ENCODE peak calls at places on chromosomes 12 and 14, in nine cellular contexts. O is tibial nerve; W is body of pancreas; G is nephron progenitor cell; J is endothelial cell; H is activated CD8-positive, alpha-beta T cell treated with anti-CD3 and anti-CD28 coated beads for 36 hours; B is B cell; L is omental fat pad; P is astrocyte of the cerebellum. X is an unnamed sample.

GRCh38 chr14:23578560-23579310 is at the start of gene JPH4:
- DNase-seq in W (no peak), G (peak), H (no peak), O (no peak), P (no peak), B (no peak), J (no peak), L (no peak), X (no peak)

GRCh38 chr12:105107497-105108371 is at the start of gene WASHC4:
- DNase-seq in P (peak), B (peak), G (peak), W (peak), H (peak), O (peak), L (peak), J (peak), X (peak)

GRCh38 chr12:66482880-66483279 is 180.6 kb downstream of the HELB start:
- DNase-seq in B (no peak), O (no peak), G (no peak), H (no peak), W (no peak), J (no peak), P (no peak), L (no peak), X (no peak)

GRCh38 chr14:65210118-65210826 is 108.0 kb upstream of the MAX start:
- DNase-seq in H (peak), W (no peak), L (no peak), G (no peak), O (no peak), B (peak), J (no peak), P (no peak), X (no peak)

GRCh38 chr12:121711925-121712461 is 559 bp upstream of the TMEM120B start:
- DNase-seq in J (no peak), B (no peak), W (peak), H (peak), P (no peak), G (peak), O (peak), L (no peak), X (no peak)

GRCh38 chr12:72053604-72054003 is 115.0 kb downstream of the TPH2 start:
- DNase-seq in B (no peak), O (no peak), H (no peak), P (no peak), J (no peak), W (no peak), G (no peak), L (no peak), X (no peak)

GRCh38 chr12:112184056-112184887 is 58.9 kb downstream of the TRAFD1 start:
- DNase-seq in P (no peak), O (no peak), J (no peak), H (no peak), G (no peak), B (no peak), W (no peak), L (no peak), X (no peak)

GRCh38 chr12:72074065-72074464 is 135.4 kb downstream of the TPH2 start:
- DNase-seq in L (no peak), B (no peak), O (no peak), P (no peak), H (no peak), J (no peak), W (no peak), G (no peak), X (no peak)

GRCh38 chr12:15532364-15532977 is 210.2 kb downstream of the PTPRO start:
- DNase-seq in O (peak), W (no peak), B (peak), P (peak), G (peak), H (peak), J (peak), L (no peak), X (no peak)

GRCh38 chr14:73245401-73246325 is 8.4 kb downstream of the PAPLN start:
- DNase-seq in W (no peak), J (no peak), P (no peak), B (peak), L (no peak), H (peak), O (no peak), G (no peak), X (no peak)

GRCh38 chr14:89616425-89617141 is 199.6 kb upstream of the FOXN3 start:
- DNase-seq in J (peak), W (no peak), G (peak), O (no peak), B (peak), H (peak), L (no peak), P (peak), X (no peak)

GRCh38 chr14:93543766-93544165 is 113.0 kb downstream of the UNC79 start:
- DNase-seq in P (no peak), G (no peak), O (no peak), W (no peak), J (no peak), B (no peak), H (no peak), L (no peak), X (no peak)

GRCh38 chr12:44817687-44818086 is 58.4 kb downstream of the NELL2 start:
- DNase-seq in O (no peak), G (no peak), P (no peak), B (no peak), W (no peak), H (peak), J (no peak), L (no peak), X (no peak)

GRCh38 chr12:11580125-11580751 is 69.2 kb upstream of the ETV6 start:
- DNase-seq in J (no peak), G (no peak), O (peak), P (peak), L (no peak), B (no peak), W (no peak), H (no peak), X (no peak)

GRCh38 chr12:30862486-30862885 is 64.1 kb upstream of the TSPAN11 start:
- DNase-seq in G (no peak), B (no peak), H (no peak), O (no peak), W (no peak), P (peak), J (no peak), L (no peak), X (no peak)

GRCh38 chr14:101087614-101088394 is 184.3 kb upstream of the RTL1 start:
- DNase-seq in W (no peak), O (peak), B (no peak), J (no peak), H (no peak), P (peak), G (no peak), L (no peak), X (no peak)

GRCh38 chr12:11856971-11857370 is 207.5 kb downstream of the ETV6 start:
- DNase-seq in H (no peak), J (no peak), G (no peak), L (no peak), W (no peak), P (no peak), B (no peak), O (no peak), X (no peak)

GRCh38 chr14:29463727-29464370 is 463.8 kb downstream of the PRKD1 start:
- DNase-seq in P (no peak), J (no peak), G (no peak), O (no peak), B (no peak), W (no peak), H (no peak), L (no peak), X (no peak)
- TF ChIP-seq CTCF in P (peak), J (no peak), G (no peak), O (no peak), B (no peak), W (no peak), H (no peak), L (no peak), X (no peak)

DNA sequence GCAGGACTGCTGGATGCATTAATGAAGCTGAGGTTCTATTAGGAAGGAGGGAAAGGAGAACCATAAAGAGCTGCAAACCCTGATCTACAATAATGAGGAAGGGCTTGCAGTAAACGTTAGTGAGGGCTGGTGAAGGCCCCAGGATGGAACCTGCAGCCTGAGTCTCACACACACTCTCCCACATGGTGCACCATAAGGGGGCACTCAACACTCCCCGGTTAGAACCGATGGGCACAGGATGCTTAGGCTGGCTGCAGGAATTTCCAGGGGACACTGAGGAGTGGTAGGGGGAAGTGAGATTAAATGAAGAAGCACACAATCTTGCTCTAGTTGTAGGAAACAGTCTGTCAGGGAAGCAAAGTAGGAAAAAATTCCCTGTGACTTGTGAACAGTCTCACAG is 56.1 kb upstream of the FERMT2 start:
- DNase-seq in H (no peak), B (no peak), O (no peak), J (peak), P (no peak), G (no peak), W (no peak), L (no peak), X (no peak)
- TF ChIP-seq CTCF in H (no peak), B (no peak), O (no peak), J (no peak), P (no peak), G (no peak), W (no peak), L (no peak), X (no peak)

DNA sequence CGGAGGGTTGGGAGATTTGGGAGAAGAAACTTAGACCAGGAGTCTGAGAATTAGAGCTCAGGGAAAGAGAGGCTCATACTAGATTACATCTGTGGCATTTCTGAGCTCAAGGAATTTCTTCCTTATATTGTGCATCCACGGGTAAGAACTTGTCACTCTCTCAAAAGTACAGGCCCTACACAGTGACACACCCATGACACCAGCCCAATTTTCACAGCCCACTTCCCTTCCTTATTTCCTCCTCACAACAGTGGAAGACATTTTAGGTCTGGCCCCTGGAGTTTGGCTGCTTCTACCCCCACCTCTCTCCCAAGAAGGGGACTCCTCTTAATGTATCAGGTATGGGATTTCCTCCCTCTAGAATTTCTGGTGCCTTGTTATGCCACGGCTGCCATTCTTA is 9.2 kb upstream of the ZNF385A start:
- DNase-seq in B (no peak), P (no peak), G (no peak), O (no peak), J (no peak), W (no peak), H (no peak), L (no peak), X (no peak)
- TF ChIP-seq CTCF in B (no peak), P (no peak), G (no peak), O (no peak), J (no peak), W (no peak), H (no peak), L (no peak), X (no peak)

DNA sequence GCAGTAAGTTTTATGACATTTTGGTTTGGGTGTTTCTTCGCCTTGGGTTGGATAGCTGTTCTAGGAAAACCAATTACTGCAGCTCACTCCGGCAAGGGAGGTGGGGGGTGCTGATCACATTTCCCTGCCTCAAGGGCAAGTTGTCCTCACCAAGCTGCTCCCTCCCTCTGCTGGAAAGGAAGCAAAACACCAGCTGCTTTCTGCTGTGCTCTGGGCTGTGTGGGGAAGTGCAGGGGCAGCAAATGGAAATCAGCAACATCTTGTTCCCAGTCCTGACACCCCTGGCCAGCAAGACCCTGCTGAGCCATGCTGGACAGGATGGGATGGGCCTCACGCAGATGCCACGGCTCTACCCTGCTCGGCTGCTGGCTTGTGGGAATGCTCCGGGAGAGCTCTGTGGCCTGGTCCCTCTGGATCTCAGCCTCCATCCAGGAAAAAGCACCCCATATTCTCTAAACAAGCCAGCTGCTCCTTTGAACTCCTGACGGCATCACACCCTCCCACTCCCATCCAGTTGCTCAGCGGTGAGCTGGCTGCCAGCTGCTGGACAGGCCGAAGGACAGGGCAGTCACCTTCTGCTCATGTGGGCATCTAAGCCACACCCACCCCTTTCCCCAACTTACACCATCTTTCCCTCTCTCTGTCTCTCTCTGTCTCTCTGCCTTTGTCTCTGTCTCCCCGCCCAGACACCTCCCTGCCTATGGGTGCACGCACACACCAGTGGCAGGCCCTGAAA is 52.4 kb upstream of the EIF5 start:
- DNase-seq in H (no peak), J (peak), P (peak), O (no peak), L (no peak), B (no peak), W (no peak), G (peak), X (peak)
- TF ChIP-seq CTCF in H (no peak), J (no peak), P (peak), O (no peak), L (no peak), B (no peak), W (no peak), G (peak), X (peak)

GRCh38 chr14:99241314-99242035 is 30.5 kb downstream of the BCL11B start:
- DNase-seq in P (no peak), H (peak), J (no peak), O (no peak), G (no peak), W (no peak), B (no peak), L (no peak), X (no peak)

GRCh38 chr14:99242816-99243795 is 28.9 kb downstream of the BCL11B start:
- DNase-seq in G (no peak), B (no peak), W (no peak), O (no peak), J (no peak), H (peak), P (no peak), L (no peak), X (no peak)

GRCh38 chr14:99242238-99242637 is 29.8 kb downstream of the BCL11B start:
- DNase-seq in B (no peak), L (no peak), O (no peak), W (no peak), J (no peak), H (no peak), P (no peak), G (no peak), X (no peak)

GRCh38 chr14:99239661-99240092 is 32.3 kb downstream of the BCL11B start:
- DNase-seq in H (no peak), P (no peak), O (no peak), L (no peak), G (no peak), W (no peak), B (no peak), J (no peak), X (no peak)

GRCh38 chr14:99240512-99241313 is 31.3 kb downstream of the BCL11B start:
- DNase-seq in L (no peak), O (no peak), G (no peak), W (no peak), P (no peak), B (no peak), J (no peak), H (no peak), X (no peak)
- TF ChIP-seq CTCF in L (no peak), O (no peak), G (no peak), W (no peak), P (no peak), B (no peak), J (no peak), H (peak), X (no peak)

DNA sequence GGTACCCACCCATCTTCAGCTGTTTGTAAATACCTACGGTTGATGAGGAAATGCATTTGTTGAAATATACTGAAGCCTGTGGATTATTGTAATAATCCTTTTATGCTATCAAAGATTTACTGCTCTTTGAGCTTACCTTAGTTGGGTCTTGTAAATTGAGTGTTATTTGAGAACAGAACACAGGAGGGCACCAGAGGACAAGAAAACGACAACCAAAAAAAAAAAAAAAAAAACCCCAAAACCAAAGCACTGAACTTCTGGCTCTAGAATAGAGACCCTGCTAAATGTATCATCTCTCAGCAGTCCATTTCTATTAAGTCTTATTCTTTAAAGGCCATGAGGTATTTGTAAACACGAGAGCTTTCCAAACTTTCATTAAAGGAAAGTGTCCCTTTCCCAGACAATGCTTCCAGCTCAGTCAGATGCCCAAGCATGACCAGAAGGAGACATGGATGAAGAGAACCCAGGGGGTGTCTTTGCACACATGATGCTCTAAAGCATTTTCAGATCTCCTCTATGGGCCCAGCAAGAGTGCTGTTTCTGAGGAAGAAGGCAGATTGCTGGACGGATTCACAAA is 763.9 kb downstream of the NRXN3 start:
- DNase-seq in L (no peak), B (no peak), G (peak), O (no peak), J (peak), W (no peak), P (peak), H (no peak), X (peak)
- TF ChIP-seq CTCF in L (no peak), B (peak), G (peak), O (peak), J (peak), W (no peak), P (peak), H (peak), X (peak)

DNA sequence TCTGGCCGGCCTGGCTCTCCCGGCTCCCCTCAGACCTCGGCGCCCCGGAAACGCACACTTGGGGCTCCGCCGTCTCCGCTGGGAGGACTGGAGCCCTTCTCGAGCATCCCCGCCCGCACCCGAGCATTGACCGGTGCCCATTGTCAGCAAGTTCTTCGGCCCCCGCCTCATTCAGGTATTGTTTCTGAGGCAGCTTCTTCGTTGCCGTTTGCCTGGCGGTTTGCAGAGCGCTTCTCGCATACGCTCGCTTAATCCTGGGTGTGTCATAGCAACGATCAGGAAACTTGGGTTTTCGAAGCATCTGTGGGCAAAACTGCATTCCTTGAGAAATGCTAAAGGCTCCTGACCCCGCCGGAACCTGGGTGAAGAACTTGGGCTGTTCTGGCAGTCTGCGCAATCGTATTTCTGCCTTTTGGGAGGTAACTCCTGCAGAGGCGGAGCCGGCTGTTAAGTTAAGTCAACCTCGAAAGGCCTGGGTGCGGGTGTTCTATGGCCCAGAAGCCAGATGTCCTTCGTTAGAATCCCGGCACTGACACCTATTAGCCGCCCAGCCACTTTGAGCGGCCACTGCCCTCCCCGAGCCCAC is 518 bp downstream of the GSKIP start:
- DNase-seq in J (peak), H (peak), O (peak), L (no peak), G (peak), B (peak), P (no peak), W (peak), X (peak)
- TF ChIP-seq CTCF in J (no peak), H (no peak), O (no peak), L (no peak), G (no peak), B (no peak), P (no peak), W (no peak), X (no peak)

X was measured in neural crest cell.